ENCODE peak calls at places on chromosomes 12 and 14, in four cellular contexts. I, O, X and A are unnamed samples.

GRCh38 chr12:108856428-108857157 is 790 bp downstream of the SSH1 start:
- DNase-seq in I (no peak), O (peak; percentile 56), X (no peak), A (peak; percentile 85)

GRCh38 chr14:101254805-101255764 is 306.2 kb upstream of the DIO3 start:
- DNase-seq in I (no peak), O (no peak), X (no peak), A (no peak)

GRCh38 chr12:62629971-62630739 is 163.5 kb downstream of the MON2 start:
- DNase-seq in I (no peak), O (no peak), X (no peak), A (no peak)

GRCh38 chr14:99908653-99909250 is 115.5 kb downstream of the EML1 start:
- DNase-seq in I (no peak), O (no peak), X (no peak), A (no peak)

GRCh38 chr14:91310620-91311283 is 66.2 kb upstream of the GPR68 start:
- DNase-seq in I (no peak), O (peak; percentile 34), X (no peak), A (no peak)

GRCh38 chr12:1836241-1836803 is 16.0 kb downstream of the LRTM2 start:
- DNase-seq in I (no peak), O (no peak), X (no peak), A (no peak)

GRCh38 chr14:72962829-72963312 is 36.6 kb downstream of the DCAF4 start:
- DNase-seq in I (peak; percentile 48), O (no peak), X (peak; percentile 55), A (peak; percentile 93)

GRCh38 chr12:16599081-16599480 is 6.9 kb downstream of the LMO3 start:
- DNase-seq in I (no peak), O (no peak), X (peak; percentile 45), A (no peak)

GRCh38 chr14:103679351-103679750 is 35.9 kb downstream of the XRCC3 start:
- DNase-seq in I (peak; percentile 29), O (no peak), X (no peak), A (no peak)

GRCh38 chr12:13941258-13942249 is 39.8 kb downstream of the GRIN2B start:
- DNase-seq in I (peak; percentile 5), O (no peak), X (no peak), A (peak; percentile 25)

GRCh38 chr14:51094282-51094821 is 553 bp downstream of the TRIM9 start:
- DNase-seq in I (no peak), O (no peak), X (no peak), A (no peak)

GRCh38 chr12:67426067-67426466 is 156.9 kb downstream of the CAND1 start:
- DNase-seq in I (no peak), O (no peak), X (no peak), A (peak; percentile 48)

GRCh38 chr12:53306826-53307225 is 7.3 kb downstream of the MYG1 start:
- DNase-seq in I (no peak), O (no peak), X (no peak), A (no peak)

GRCh38 chr14:71289536-71289935 is 382.3 kb downstream of the PCNX1 start:
- DNase-seq in I (no peak), O (no peak), X (no peak), A (no peak)

GRCh38 chr12:47033797-47034555 is 45.4 kb upstream of the PCED1B start:
- DNase-seq in I (no peak), O (no peak), X (no peak), A (peak; percentile 66)

GRCh38 chr14:100159107-100159864 is at the start of gene DEGS2:
- DNase-seq in I (no peak), O (peak; percentile 41), X (peak; percentile 72), A (no peak)

GRCh38 chr14:29310757-29311156 is 544.2 kb downstream of the FOXG1 start:
- DNase-seq in I (peak; percentile 25), O (no peak), X (no peak), A (peak; percentile 73)

GRCh38 chr12:45666452-45667215 is 62.9 kb upstream of the ARID2 start:
- DNase-seq in I (no peak), O (no peak), X (no peak), A (no peak)

GRCh38 chr12:82866946-82867345 is 180.2 kb downstream of the TMTC2 start:
- DNase-seq in I (no peak), O (no peak), X (no peak), A (no peak)

GRCh38 chr12:79300199-79300568 is 390.6 kb downstream of the PAWR start:
- DNase-seq in I (no peak), O (no peak), X (no peak), A (peak; percentile 16)